ENCODE peak calls at places on chromosomes 7 and 10, in nine cellular contexts. F is lung; J is cardiac muscle cell; I is brain microvascular endothelial cell; G is CD4-positive, alpha-beta memory T cell; P is CD4-positive, alpha-beta T cell; X is heart right ventricle; Y is GM23248; H is H9. N is an unnamed sample.

GRCh38 chr10:59206204-59206720 is 29.8 kb downstream of the PHYHIPL start:
- DNase-seq in F (no peak), J (no peak), I (no peak), G (no peak), P (no peak), X (no peak), Y (no peak), H (no peak), N (no peak)

GRCh38 chr7:55086413-55087201 is 67.8 kb downstream of the EGFR start:
- DNase-seq in F (peak), J (peak), I (peak), G (no peak), P (no peak), X (no peak), Y (peak), H (no peak), N (no peak)

GRCh38 chr10:112624546-112625048 is 177.6 kb downstream of the VTI1A start:
- DNase-seq in F (no peak), J (peak), I (no peak), G (no peak), P (no peak), X (no peak), Y (peak), H (no peak), N (no peak)

GRCh38 chr10:44278669-44279337 is 106.1 kb downstream of the CXCL12 start:
- DNase-seq in F (no peak), J (no peak), I (no peak), G (no peak), P (no peak), X (no peak), Y (peak), H (no peak), N (no peak)

GRCh38 chr10:93369588-93370164 is 112.5 kb downstream of the MYOF start:
- DNase-seq in F (no peak), J (no peak), I (no peak), G (no peak), P (no peak), X (no peak), Y (no peak), H (no peak), N (no peak)

GRCh38 chr7:36299882-36300341 is 89.8 kb upstream of the ANLN start:
- DNase-seq in F (no peak), J (no peak), I (no peak), G (no peak), P (no peak), X (no peak), Y (no peak), H (peak), N (no peak)

GRCh38 chr10:56178210-56178609 is 182.8 kb downstream of the ZWINT start:
- DNase-seq in F (no peak), J (no peak), I (no peak), G (no peak), P (no peak), X (peak), Y (no peak), H (no peak), N (no peak)

GRCh38 chr7:25750738-25751529 is 401.1 kb upstream of the NFE2L3 start:
- DNase-seq in F (no peak), J (peak), I (no peak), G (no peak), P (no peak), X (no peak), Y (no peak), H (no peak), N (no peak)

GRCh38 chr10:21315321-21316220 is 209.9 kb downstream of the SKIDA1 start:
- DNase-seq in F (peak), J (peak), I (peak), G (no peak), P (no peak), X (peak), Y (peak), H (peak), N (peak)

GRCh38 chr10:70564901-70565351 is 37.6 kb downstream of the PRF1 start:
- DNase-seq in F (no peak), J (no peak), I (no peak), G (no peak), P (peak), X (no peak), Y (no peak), H (no peak), N (no peak)

GRCh38 chr7:22361795-22362194 is 4.8 kb upstream of the RAPGEF5 start:
- DNase-seq in F (no peak), J (no peak), I (no peak), G (no peak), P (no peak), X (no peak), Y (peak), H (no peak), N (no peak)

GRCh38 chr10:109898666-109899577 is 24.4 kb downstream of the XPNPEP1 start:
- DNase-seq in F (no peak), J (no peak), I (peak), G (no peak), P (no peak), X (peak), Y (peak), H (no peak), N (no peak)
- H3K27ac ChIP-seq in F (peak), J (peak), I (peak), G (no peak), P (no peak), X (peak), Y (peak), H (no peak), N (peak)

GRCh38 chr7:105877736-105878135 is 1.3 kb upstream of the ATXN7L1 start:
- DNase-seq in F (no peak), J (no peak), I (no peak), G (no peak), P (no peak), X (no peak), Y (peak), H (no peak), N (no peak)
- H3K27ac ChIP-seq in F (no peak), J (no peak), I (no peak), G (peak), P (no peak), X (no peak), Y (no peak), H (no peak), N (no peak)

DNA sequence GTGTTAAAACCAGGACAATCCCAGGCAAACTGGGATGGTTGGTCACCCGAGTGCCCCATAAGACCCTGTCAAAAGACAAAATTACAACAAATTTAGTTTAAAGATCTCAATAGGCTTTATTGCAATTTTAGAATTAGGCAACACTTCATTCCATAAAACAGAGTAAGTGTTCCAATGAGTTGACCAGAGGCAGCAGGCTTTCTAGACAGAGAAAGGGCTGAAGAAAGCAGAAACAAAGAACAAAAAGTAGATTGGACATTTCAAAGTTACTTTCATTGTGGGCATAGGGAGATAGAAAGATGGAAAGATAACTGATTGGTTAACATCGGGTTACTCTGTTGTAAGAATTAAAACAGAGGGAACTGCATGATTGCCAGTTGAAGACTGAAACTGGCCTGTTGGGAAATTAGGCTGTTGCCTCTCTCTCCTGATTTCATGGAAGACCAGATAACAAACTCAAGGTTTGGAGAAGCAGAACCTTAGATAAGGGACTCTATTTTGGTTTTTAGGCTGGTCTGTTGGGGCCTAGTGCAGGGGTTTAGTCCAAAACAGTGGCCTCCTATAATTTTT is 36.3 kb downstream of the ENTPD1 start:
- DNase-seq in F (no peak), J (peak), I (no peak), G (no peak), P (no peak), X (no peak), Y (peak), H (no peak), N (no peak)
- H3K27ac ChIP-seq in F (peak), J (no peak), I (no peak), G (no peak), P (no peak), X (peak), Y (no peak), H (no peak), N (peak)

DNA sequence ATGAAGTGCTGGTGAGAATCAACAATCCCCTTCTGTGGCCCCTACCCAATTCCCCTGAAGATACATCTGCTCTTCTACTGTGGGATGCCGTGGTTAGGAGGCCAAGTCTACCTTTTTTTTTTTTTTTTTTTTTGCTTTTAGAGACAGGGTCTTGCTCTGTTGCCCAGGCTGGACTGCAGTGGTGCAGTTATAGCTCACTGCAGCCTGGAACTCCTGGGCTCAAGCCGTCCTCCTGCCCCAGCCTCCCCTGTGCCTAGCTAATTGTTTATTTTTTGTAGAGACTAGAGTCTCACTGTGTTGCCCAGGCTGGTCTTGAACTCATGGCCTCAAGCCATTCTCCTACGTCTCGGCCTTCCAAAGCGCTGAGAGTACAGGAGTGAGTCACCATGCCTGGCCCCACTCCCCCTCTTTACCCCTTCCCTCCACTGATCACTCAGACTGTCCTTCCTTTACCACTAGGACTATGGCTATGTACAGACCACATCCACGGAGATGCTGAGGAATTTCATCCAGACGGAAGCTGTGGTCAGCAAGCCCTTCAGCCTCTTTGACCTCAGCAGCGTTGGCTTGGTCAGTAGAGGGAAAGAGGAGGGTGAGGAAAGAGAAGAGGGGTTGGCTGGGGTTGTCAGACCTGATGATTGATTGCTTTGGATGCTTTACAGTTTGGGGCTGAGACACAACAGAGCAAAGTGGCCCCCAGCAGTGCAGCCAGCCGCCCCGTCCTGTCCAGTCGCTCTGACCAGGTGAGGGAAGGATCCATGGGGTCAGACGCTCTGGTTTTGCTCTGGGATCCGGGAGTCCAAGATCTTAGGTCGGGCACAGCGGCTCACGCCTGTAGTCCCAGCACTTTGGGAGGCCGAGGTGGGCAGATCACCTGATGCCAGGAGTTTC is 1.8 kb downstream of the AP4M1 start:
- DNase-seq in F (no peak), J (peak), I (peak), G (no peak), P (no peak), X (no peak), Y (no peak), H (no peak), N (no peak)
- H3K27ac ChIP-seq in F (no peak), J (no peak), I (peak), G (no peak), P (no peak), X (no peak), Y (no peak), H (no peak), N (no peak)

GRCh38 chr7:123601530-123601929 is at the start of gene ASB15:
- DNase-seq in F (no peak), J (no peak), I (no peak), G (no peak), P (no peak), X (peak), Y (no peak), H (no peak), N (no peak)
- H3K27ac ChIP-seq in F (no peak), J (no peak), I (no peak), G (no peak), P (no peak), X (peak), Y (no peak), H (no peak), N (no peak)

N was measured in thoracic aorta.